ENCODE peak calls at places on chromosomes 11 and 22, in four cellular contexts. X, D, R and C are unnamed samples.

GRCh38 chr11:10581481-10582019 is 13.1 kb upstream of the LYVE1 start:
- DNase-seq in X (no peak), D (peak), R (peak), C (no peak)

GRCh38 chr11:20159680-20160381 is 444 bp downstream of the DBX1 start:
- DNase-seq in X (no peak), D (no peak), R (no peak), C (no peak)

GRCh38 chr11:99199336-99199735 is 178.6 kb downstream of the CNTN5 start:
- DNase-seq in X (no peak), D (no peak), R (no peak), C (no peak)

GRCh38 chr11:74307409-74307808 is 4.0 kb downstream of the P4HA3 start:
- DNase-seq in X (no peak), D (no peak), R (peak), C (no peak)

GRCh38 chr11:69801513-69802335 is 17.5 kb downstream of the FGF3 start:
- DNase-seq in X (peak), D (peak), R (no peak), C (no peak)

GRCh38 chr11:3123761-3124733 is 41.1 kb downstream of the OSBPL5 start:
- DNase-seq in X (peak), D (peak), R (peak), C (no peak)

GRCh38 chr22:41830174-41830573 is 2.7 kb upstream of the SREBF2 start:
- DNase-seq in X (no peak), D (no peak), R (peak), C (no peak)

GRCh38 chr11:20056109-20057054 is 103.9 kb downstream of the DBX1 start:
- DNase-seq in X (no peak), D (no peak), R (no peak), C (no peak)

GRCh38 chr11:5071815-5072214 is 2.4 kb downstream of the OR52E1 start:
- DNase-seq in X (no peak), D (no peak), R (no peak), C (no peak)

GRCh38 chr22:21673534-21674321 is 7.9 kb downstream of the PPIL2 start:
- DNase-seq in X (no peak), D (no peak), R (no peak), C (no peak)

GRCh38 chr11:34984514-34984913 is 68.1 kb downstream of the PDHX start:
- DNase-seq in X (no peak), D (no peak), R (no peak), C (no peak)

GRCh38 chr11:123719452-123719851 is 22.0 kb downstream of the ZNF202 start:
- DNase-seq in X (no peak), D (peak), R (peak), C (no peak)

GRCh38 chr11:44992181-44992582 is 41.5 kb upstream of the TP53I11 start:
- DNase-seq in X (no peak), D (no peak), R (peak), C (no peak)

GRCh38 chr11:34356918-34357645 is 728 bp downstream of the ABTB2 start:
- DNase-seq in X (no peak), D (peak), R (peak), C (peak)

GRCh38 chr11:6397636-6398035 is 7.4 kb downstream of the SMPD1 start:
- DNase-seq in X (no peak), D (peak), R (peak), C (no peak)

GRCh38 chr11:63762662-63763505 is 5.7 kb downstream of the ZFTA start:
- DNase-seq in X (no peak), D (peak), R (no peak), C (no peak)

GRCh38 chr11:90846628-90847027 is 623.8 kb upstream of the CHORDC1 start:
- DNase-seq in X (no peak), D (no peak), R (no peak), C (no peak)

GRCh38 chr22:27726344-27726725 is 75.2 kb downstream of the MN1 start:
- DNase-seq in X (no peak), D (no peak), R (no peak), C (no peak)

GRCh38 chr11:82080160-82080559 is 653.5 kb downstream of the FAM181B start:
- DNase-seq in X (no peak), D (no peak), R (peak), C (no peak)

GRCh38 chr11:23727821-23728220 is 769.0 kb upstream of the LUZP2 start:
- DNase-seq in X (no peak), D (peak), R (peak), C (no peak)

GRCh38 chr11:56271092-56271491 is 2.9 kb upstream of the OR5T1 start:
- DNase-seq in X (no peak), D (no peak), R (no peak), C (no peak)

GRCh38 chr11:93291889-93292288 is 38.7 kb upstream of the DEUP1 start:
- DNase-seq in X (no peak), D (no peak), R (no peak), C (no peak)

GRCh38 chr22:40567106-40567505 is 69.4 kb downstream of the MRTFA start:
- DNase-seq in X (no peak), D (peak), R (peak), C (no peak)

GRCh38 chr11:111120221-111120620 is 125.3 kb upstream of the POU2AF2 start:
- DNase-seq in X (no peak), D (no peak), R (no peak), C (no peak)

DNA sequence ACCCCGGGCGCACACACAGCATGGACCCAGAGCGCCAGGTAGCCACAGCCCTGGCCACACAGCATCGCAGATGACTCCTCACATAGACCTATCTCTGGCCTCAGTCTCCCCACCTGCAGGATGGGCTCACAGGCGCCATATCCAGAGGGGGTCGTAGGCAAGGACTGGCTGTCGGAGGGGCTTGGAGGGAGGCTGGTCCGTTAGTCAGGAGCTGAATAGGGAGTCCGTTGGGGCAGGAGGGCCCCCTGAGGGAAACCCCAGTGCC is 2.1 kb downstream of the PLXNB2 start:
- DNase-seq in X (no peak), D (no peak), R (no peak), C (no peak)
- H3K9ac ChIP-seq in X (peak), D (peak), R (peak), C (no peak)

GRCh38 chr22:46247443-46247975 is 2.6 kb downstream of the CDPF1 start:
- DNase-seq in X (no peak), D (no peak), R (no peak), C (no peak)
- H3K9ac ChIP-seq in X (no peak), D (no peak), R (no peak), C (no peak)

DNA sequence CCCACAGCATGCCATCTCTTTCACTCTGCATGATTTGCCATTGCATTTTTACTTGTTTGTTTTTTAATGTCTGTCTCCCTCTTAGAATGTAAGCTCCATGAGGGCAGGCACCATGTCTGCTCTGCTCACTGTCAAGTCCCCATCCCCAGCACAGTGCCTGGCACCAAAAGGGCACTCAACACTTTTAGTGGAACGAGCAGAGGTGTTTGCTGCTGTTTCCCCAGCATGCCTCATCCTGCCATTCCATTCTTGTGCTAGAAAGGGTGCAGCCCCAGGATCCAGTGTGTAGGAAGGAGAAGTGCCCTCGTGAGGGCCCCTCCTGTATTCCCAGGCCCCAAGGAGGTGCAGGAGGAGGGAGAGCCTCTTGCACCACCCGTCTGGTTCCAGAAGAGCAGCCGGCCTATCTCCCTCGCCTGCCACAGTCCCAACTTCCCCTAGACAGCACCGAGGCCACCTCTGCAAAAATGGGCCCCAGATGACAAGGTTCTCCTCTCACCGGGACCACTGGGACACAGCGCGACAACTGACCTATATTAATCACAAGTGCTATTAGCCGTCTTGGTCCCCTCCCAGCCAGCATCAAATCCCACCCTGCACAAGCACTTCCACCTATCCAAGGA is 33.3 kb upstream of the CACNG2 start:
- DNase-seq in X (no peak), D (no peak), R (no peak), C (no peak)
- H3K9ac ChIP-seq in X (no peak), D (no peak), R (no peak), C (no peak)

GRCh38 chr11:120835601-120836228 is 188.2 kb upstream of the TBCEL start:
- DNase-seq in X (no peak), D (peak), R (peak), C (no peak)
- H3K9ac ChIP-seq in X (no peak), D (no peak), R (no peak), C (no peak)